ENCODE peak calls at places on chromosomes 2 and 18, in six cellular contexts. B is Caco-2, S is dorsolateral prefrontal cortex, V is lower leg skin, I is RWPE1, M is Calu3. X is an unnamed sample.

GRCh38 chr2:156666130-156666785 is 230.1 kb downstream of the GPD2 start:
- DNase-seq in V (no peak), B (no peak), S (no peak), I (peak), M (no peak), X (no peak)

GRCh38 chr2:41329075-41329474 is 718.7 kb upstream of the PKDCC start:
- DNase-seq in M (no peak), S (no peak), V (no peak), I (no peak), B (no peak), X (no peak)

GRCh38 chr2:22703286-22703925 is 681.6 kb upstream of the KLHL29 start:
- DNase-seq in I (no peak), B (no peak), V (no peak), S (no peak), M (no peak), X (no peak)

GRCh38 chr2:16791496-16791895 is 125.9 kb upstream of the CYRIA start:
- DNase-seq in B (no peak), S (no peak), I (no peak), V (no peak), M (no peak), X (no peak)

GRCh38 chr2:138219961-138220360 is 255.7 kb downstream of the HNMT start:
- DNase-seq in I (no peak), S (no peak), M (no peak), V (no peak), B (no peak), X (no peak)

GRCh38 chr2:205043285-205043684 is 498.0 kb downstream of the PARD3B start:
- DNase-seq in M (no peak), V (no peak), B (no peak), S (no peak), I (no peak), X (no peak)

GRCh38 chr2:46538393-46538792 is 59.0 kb downstream of the TMEM247 start:
- DNase-seq in I (no peak), B (no peak), M (no peak), V (no peak), S (no peak), X (no peak)

GRCh38 chr2:10658914-10659257 is 30.9 kb downstream of the NOL10 start:
- DNase-seq in S (no peak), B (no peak), V (no peak), M (no peak), I (no peak), X (no peak)

GRCh38 chr2:177340158-177340557 is 52.4 kb upstream of the AGPS start:
- DNase-seq in B (no peak), M (no peak), S (no peak), V (no peak), I (no peak), X (no peak)

GRCh38 chr2:108640731-108641130 is 78.6 kb upstream of the RANBP2 start:
- DNase-seq in M (no peak), V (no peak), I (peak), B (no peak), S (no peak), X (no peak)

GRCh38 chr2:42568431-42569115 is at the start of gene MTA3:
- DNase-seq in B (peak), M (peak), I (peak), V (peak), S (peak), X (no peak)

GRCh38 chr2:17752892-17753802 is 463 bp downstream of the SMC6 start:
- DNase-seq in S (no peak), I (peak), V (no peak), B (peak), M (peak), X (peak)

GRCh38 chr2:157903051-157903625 is 27.0 kb upstream of the ACVR1 start:
- DNase-seq in I (no peak), M (no peak), S (no peak), B (no peak), V (no peak), X (no peak)

GRCh38 chr2:72984172-72984671 is 66.9 kb downstream of the EMX1 start:
- DNase-seq in S (no peak), M (no peak), B (no peak), V (no peak), I (no peak), X (no peak)

GRCh38 chr18:54946149-54946581 is 13.1 kb downstream of the CCDC68 start:
- DNase-seq in I (peak), V (no peak), B (peak), M (peak), S (no peak), X (no peak)

GRCh38 chr2:168643979-168644378 is 158.5 kb upstream of the NOSTRIN start:
- DNase-seq in I (no peak), S (no peak), M (no peak), V (no peak), B (no peak), X (no peak)

GRCh38 chr18:35616664-35617423 is 35.3 kb downstream of the GALNT1 start:
- DNase-seq in I (peak), B (peak), S (no peak), V (no peak), M (peak), X (no peak)

GRCh38 chr2:219207884-219208740 is 1.5 kb downstream of the ZFAND2B start:
- DNase-seq in S (no peak), B (no peak), I (peak), V (peak), M (no peak), X (no peak)

GRCh38 chr2:181430406-181431199 is 26.6 kb upstream of the ITGA4 start:
- DNase-seq in V (no peak), I (no peak), B (no peak), S (no peak), M (peak), X (no peak)

GRCh38 chr2:85692039-85692645 is 2.0 kb upstream of the GNLY start:
- DNase-seq in B (no peak), S (no peak), I (no peak), M (no peak), V (peak), X (no peak)

GRCh38 chr2:101775092-101775491 is 77.6 kb downstream of the MAP4K4 start:
- DNase-seq in B (no peak), V (no peak), M (no peak), I (no peak), S (no peak), X (no peak)

GRCh38 chr2:204871246-204871953 is 326.1 kb downstream of the PARD3B start:
- DNase-seq in I (peak), S (no peak), V (no peak), M (no peak), B (peak), X (no peak)

GRCh38 chr2:1010373-1011017 is 59.8 kb downstream of the SNTG2 start:
- DNase-seq in B (no peak), M (no peak), V (no peak), S (no peak), I (no peak), X (no peak)

GRCh38 chr2:83613178-83613577 is 845.9 kb downstream of the SUCLG1 start:
- DNase-seq in M (no peak), I (no peak), S (no peak), B (no peak), V (no peak), X (no peak)

GRCh38 chr2:43326116-43326825 is 99.9 kb upstream of the ZFP36L2 start:
- DNase-seq in M (no peak), B (no peak), V (no peak), I (no peak), S (no peak), X (no peak)

GRCh38 chr18:52392160-52392559 is 52.2 kb downstream of the DCC start:
- DNase-seq in B (no peak), S (no peak), M (no peak), V (no peak), I (no peak), X (no peak)

GRCh38 chr2:218229239-218229638 is 12.2 kb downstream of the ARPC2 start:
- DNase-seq in S (no peak), V (no peak), M (peak), B (no peak), I (peak), X (no peak)

GRCh38 chr2:16644204-16644925 is 21.3 kb downstream of the CYRIA start:
- DNase-seq in V (peak), I (no peak), S (no peak), M (no peak), B (no peak), X (no peak)

GRCh38 chr2:99615247-99615771 is 125.5 kb upstream of the REV1 start:
- DNase-seq in S (peak), B (peak), I (peak), M (peak), V (no peak), X (no peak)

GRCh38 chr18:75249192-75249551 is 38.6 kb downstream of the TSHZ1 start:
- DNase-seq in I (no peak), S (no peak), V (no peak), M (no peak), B (no peak), X (no peak)

GRCh38 chr18:75131455-75132000 is 77.4 kb downstream of the PTGR3 start:
- DNase-seq in I (no peak), V (no peak), M (no peak), S (no peak), B (no peak), X (peak)

GRCh38 chr2:160140471-160140870 is 59.6 kb downstream of the ITGB6 start:
- DNase-seq in S (no peak), M (no peak), B (no peak), I (no peak), V (no peak), X (no peak)

GRCh38 chr2:145108385-145108784 is 588.5 kb upstream of the ZEB2 start:
- DNase-seq in M (no peak), B (no peak), I (no peak), V (no peak), S (no peak), X (no peak)

GRCh38 chr2:16247371-16248177 is 307.2 kb downstream of the MYCN start:
- DNase-seq in V (no peak), I (no peak), M (no peak), B (no peak), S (no peak), X (no peak)

GRCh38 chr2:25561136-25561850 is 112.1 kb downstream of the DTNB start:
- DNase-seq in B (no peak), S (no peak), M (no peak), V (no peak), I (no peak), X (no peak)

GRCh38 chr2:80329491-80329890 is 24.9 kb upstream of the LRRTM1 start:
- DNase-seq in B (no peak), V (no peak), S (no peak), I (no peak), M (no peak), X (no peak)

GRCh38 chr18:32771871-32772499 is 838 bp downstream of the KLHL14 start:
- DNase-seq in B (no peak), M (peak), I (no peak), S (no peak), V (no peak), X (no peak)

GRCh38 chr2:234985608-234986115 is 33.8 kb downstream of the SH3BP4 start:
- DNase-seq in V (no peak), M (no peak), B (no peak), I (no peak), S (no peak), X (no peak)

DNA sequence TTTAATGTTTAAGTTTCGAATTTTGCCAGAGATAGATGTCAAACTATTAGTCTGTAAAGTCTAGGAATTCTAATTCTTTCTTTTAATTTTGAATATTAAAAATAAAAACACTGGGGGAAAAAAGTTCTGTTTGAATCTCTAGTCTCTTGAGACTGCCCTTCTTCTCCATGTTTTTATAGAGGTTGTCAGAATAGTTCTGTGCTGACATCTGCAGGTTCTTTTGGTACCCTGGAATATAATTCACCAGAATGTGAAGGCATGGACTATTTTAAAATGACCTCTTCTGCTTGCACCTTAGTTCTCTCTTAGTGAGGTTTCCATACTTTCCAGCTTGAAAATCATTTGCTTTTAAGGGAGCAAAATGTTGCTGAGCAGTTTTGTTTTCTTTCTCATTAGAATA is 121.0 kb upstream of the MSTN start:
- DNase-seq in I (no peak), B (no peak), S (no peak), V (no peak), M (no peak), X (no peak)
- TF ChIP-seq CTCF in I (no peak), B (no peak), S (peak), V (no peak), M (no peak), X (no peak)

DNA sequence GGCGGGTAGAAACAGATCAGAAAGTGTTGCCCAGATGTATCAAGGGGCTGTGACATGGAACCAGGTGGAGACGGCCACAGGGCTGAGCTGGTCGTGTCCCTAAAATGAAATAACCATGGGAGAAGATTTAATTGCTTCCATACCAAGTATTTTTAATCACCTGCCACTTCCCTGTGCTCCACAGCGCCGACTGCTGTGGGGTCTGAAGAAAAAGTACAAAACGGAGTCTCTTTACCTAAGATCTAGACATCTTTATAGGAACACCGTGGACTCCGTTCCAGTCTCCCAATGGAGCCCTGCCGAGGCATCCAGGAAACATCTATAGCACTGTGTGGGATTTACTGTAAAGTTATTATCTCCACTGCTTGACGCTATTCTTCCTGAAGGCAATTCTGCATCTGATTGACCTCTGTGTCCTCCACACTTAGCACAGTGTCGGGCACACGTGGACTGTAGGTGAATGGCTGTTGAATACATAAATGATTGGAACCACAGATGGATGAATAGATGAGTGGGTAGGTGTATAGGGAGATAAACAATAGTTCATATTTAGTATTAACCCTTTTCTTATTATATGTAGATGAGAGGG is 21.6 kb upstream of the GYPC start:
- DNase-seq in M (peak), I (peak), V (no peak), S (no peak), B (peak), X (no peak)
- TF ChIP-seq CTCF in M (peak), I (peak), V (no peak), S (no peak), B (peak), X (no peak)

GRCh38 chr2:240383871-240384700 is 51.4 kb upstream of the GPC1 start:
- DNase-seq in S (no peak), I (no peak), M (no peak), V (no peak), B (no peak), X (no peak)
- TF ChIP-seq CTCF in S (no peak), I (no peak), M (no peak), V (no peak), B (no peak), X (no peak)

GRCh38 chr18:8758466-8758865 is 53.1 kb downstream of the MTCL1 start:
- DNase-seq in I (no peak), B (no peak), M (no peak), S (no peak), V (no peak), X (no peak)
- TF ChIP-seq CTCF in I (no peak), B (no peak), M (no peak), S (no peak), V (no peak), X (no peak)

GRCh38 chr2:149743842-149744468 is 156.4 kb upstream of the MMADHC start:
- DNase-seq in S (no peak), V (no peak), I (peak), M (no peak), B (no peak), X (no peak)
- TF ChIP-seq CTCF in S (no peak), V (no peak), I (no peak), M (no peak), B (no peak), X (no peak)